ENCODE peak calls at places on chromosomes 6 and 20, in seven cellular contexts. O is heart left ventricle, F is HFF-Myc, M is left lung, E is astrocyte of the spinal cord, K is PC-9, U is lower leg skin. C is an unnamed sample.

GRCh38 chr6:107646176-107646575 is 156.3 kb downstream of the SOBP start:
- DNase-seq in U (peak; percentile 90), E (no peak), F (no peak), M (no peak), K (peak; percentile 21), O (peak; percentile 78), C (no peak)

GRCh38 chr20:24872291-24873014 is 76.6 kb upstream of the CST7 start:
- DNase-seq in U (peak; percentile 82), E (no peak), M (no peak), O (no peak), K (no peak), F (no peak), C (no peak)

GRCh38 chr6:11744753-11745152 is 33.9 kb downstream of the ADTRP start:
- DNase-seq in U (peak; percentile 96), O (peak; percentile 69), E (peak; percentile 63), M (no peak), F (no peak), K (no peak), C (no peak)

GRCh38 chr6:160979063-160979708 is 12.4 kb upstream of the MAP3K4 start:
- DNase-seq in K (no peak), O (no peak), F (no peak), E (no peak), M (no peak), U (no peak), C (no peak)

GRCh38 chr20:53654932-53655674 is 61.5 kb upstream of the ZNF217 start:
- DNase-seq in U (peak; percentile 82), M (no peak), K (peak; percentile 35), F (no peak), E (no peak), O (no peak), C (peak; percentile 51)

GRCh38 chr6:130434174-130434873 is 68.5 kb downstream of the TMEM200A start:
- DNase-seq in M (no peak), O (no peak), F (peak; percentile 22), E (peak; percentile 77), K (no peak), U (no peak), C (no peak)

GRCh38 chr6:134607411-134607810 is 289.5 kb upstream of the SGK1 start:
- DNase-seq in K (no peak), O (no peak), F (no peak), M (no peak), U (no peak), E (no peak), C (no peak)

GRCh38 chr6:46974786-46975185 is 53.0 kb upstream of the ADGRF5 start:
- DNase-seq in E (no peak), M (no peak), K (no peak), F (no peak), O (no peak), U (no peak), C (no peak)

GRCh38 chr6:17932362-17932852 is 55.0 kb downstream of the KIF13A start:
- DNase-seq in K (peak; percentile 63), M (no peak), O (peak; percentile 83), E (peak; percentile 80), F (peak; percentile 81), U (no peak), C (peak; percentile 8)

GRCh38 chr6:137405806-137406205 is 88.4 kb downstream of the OLIG3 start:
- DNase-seq in K (no peak), M (no peak), F (no peak), E (no peak), O (no peak), U (no peak), C (no peak)

GRCh38 chr6:36340671-36341454 is 4.2 kb upstream of the BNIP5 start:
- DNase-seq in F (no peak), U (peak; percentile 92), E (peak; percentile 58), K (peak; percentile 67), M (peak; percentile 95), O (peak; percentile 69), C (peak; percentile 84)

GRCh38 chr6:42552380-42552779 is 11.4 kb upstream of the UBR2 start:
- DNase-seq in F (no peak), M (no peak), O (no peak), E (no peak), U (no peak), K (no peak), C (no peak)

GRCh38 chr20:49893242-49894072 is 21.9 kb downstream of the SPATA2 start:
- DNase-seq in E (no peak), F (no peak), K (no peak), M (no peak), O (no peak), U (no peak), C (no peak)

GRCh38 chr20:40497781-40498691 is 191.0 kb downstream of the MAFB start:
- DNase-seq in M (peak; percentile 86), K (no peak), F (no peak), E (no peak), O (peak; percentile 66), U (no peak), C (no peak)

GRCh38 chr6:155765275-155766194 is 309.9 kb upstream of the NOX3 start:
- DNase-seq in M (no peak), O (no peak), U (no peak), K (no peak), E (peak; percentile 49), F (no peak), C (no peak)

GRCh38 chr20:62874745-62875344 is 13.2 kb upstream of the TCFL5 start:
- DNase-seq in K (no peak), U (no peak), M (no peak), E (no peak), O (no peak), F (no peak), C (no peak)

GRCh38 chr6:46528956-46529750 is 37.9 kb upstream of the RCAN2 start:
- DNase-seq in U (no peak), F (no peak), M (no peak), O (no peak), E (no peak), K (no peak), C (no peak)

GRCh38 chr6:122429328-122429727 is 29.9 kb downstream of the HSF2 start:
- DNase-seq in E (no peak), K (no peak), U (no peak), F (no peak), O (no peak), M (no peak), C (no peak)

GRCh38 chr6:44549516-44549915 is 162.0 kb downstream of the CDC5L start:
- DNase-seq in K (no peak), M (no peak), E (no peak), F (no peak), O (no peak), U (no peak), C (no peak)

GRCh38 chr20:36264426-36265246 is 28.4 kb downstream of the AAR2 start:
- DNase-seq in F (no peak), O (no peak), U (no peak), E (no peak), M (no peak), K (no peak), C (no peak)

GRCh38 chr20:44218441-44218840 is 7.9 kb upstream of the OSER1 start:
- DNase-seq in F (no peak), U (no peak), K (no peak), E (no peak), M (no peak), O (no peak), C (no peak)

GRCh38 chr6:124164363-124164762 is 360.7 kb downstream of the NKAIN2 start:
- DNase-seq in M (no peak), O (no peak), U (no peak), F (no peak), K (no peak), E (no peak), C (no peak)

GRCh38 chr6:125742433-125743120 is 6.9 kb upstream of the HEY2 start:
- DNase-seq in E (no peak), O (no peak), F (no peak), M (no peak), U (no peak), K (no peak), C (no peak)

GRCh38 chr6:40848868-40849524 is 190.0 kb downstream of the UNC5CL start:
- DNase-seq in K (no peak), E (no peak), M (no peak), F (no peak), U (no peak), O (no peak), C (no peak)

GRCh38 chr6:40841721-40842120 is 197.3 kb downstream of the UNC5CL start:
- DNase-seq in F (no peak), E (no peak), M (no peak), U (no peak), K (no peak), O (no peak), C (no peak)

GRCh38 chr6:40848038-40848437 is 191.0 kb downstream of the UNC5CL start:
- DNase-seq in F (no peak), M (no peak), U (no peak), E (no peak), O (no peak), K (no peak), C (no peak)

GRCh38 chr6:40844241-40844640 is 194.8 kb downstream of the UNC5CL start:
- DNase-seq in K (no peak), F (no peak), M (no peak), O (no peak), E (no peak), U (no peak), C (no peak)

GRCh38 chr6:40845588-40845987 is 193.4 kb downstream of the UNC5CL start:
- DNase-seq in U (no peak), M (no peak), K (peak; percentile 12), O (no peak), E (peak; percentile 35), F (no peak), C (peak; percentile 59)
- TF ChIP-seq CTCF in U (no peak), M (peak; percentile 43), K (peak; percentile 59), O (peak; percentile 54), E (peak; percentile 72), F (peak; percentile 52), C (peak; percentile 90)

DNA sequence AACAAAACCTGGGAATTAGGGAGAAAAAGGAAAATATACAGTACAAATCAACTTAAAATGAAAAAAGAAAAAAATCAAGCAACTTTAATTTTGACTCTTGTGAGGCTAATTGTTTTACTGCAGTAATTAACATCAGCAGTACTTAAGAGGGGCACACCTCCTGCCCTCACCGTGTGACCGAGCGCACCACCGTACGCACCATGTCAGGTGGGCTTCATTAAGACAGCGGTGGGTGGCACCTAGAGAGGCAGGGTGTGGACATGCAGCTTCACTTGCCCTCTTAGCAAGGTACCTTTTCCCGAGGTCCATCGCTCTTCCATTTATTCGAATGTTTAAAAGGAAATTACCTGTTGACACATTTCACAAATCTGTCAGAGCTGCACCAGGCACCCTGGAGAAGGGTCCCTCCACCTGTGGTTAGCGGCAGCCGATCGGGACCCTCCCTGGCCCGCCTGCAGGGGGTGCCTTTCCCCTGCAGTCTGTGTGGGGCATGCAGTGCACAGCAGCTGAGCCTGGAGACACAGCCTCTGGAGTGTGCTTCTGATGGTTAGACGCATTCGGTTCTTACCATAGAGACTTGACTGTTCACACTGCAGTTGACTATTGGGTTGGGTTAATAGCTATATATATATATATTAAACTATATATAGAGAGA is 184.1 kb downstream of the TMEM242 start:
- DNase-seq in O (no peak), K (no peak), F (no peak), U (no peak), M (no peak), E (no peak), C (no peak)
- TF ChIP-seq CTCF in O (peak; percentile 31), K (no peak), F (peak; percentile 45), U (no peak), M (no peak), E (peak; percentile 41), C (no peak)

GRCh38 chr20:46139243-46139889 is 21.3 kb downstream of the CD40 start:
- DNase-seq in U (no peak), E (no peak), K (no peak), M (no peak), F (no peak), O (no peak), C (no peak)
- TF ChIP-seq CTCF in U (no peak), E (no peak), K (no peak), M (no peak), F (no peak), O (no peak), C (no peak)

GRCh38 chr20:1822564-1823420 is 72.4 kb upstream of the SIRPA start:
- DNase-seq in U (no peak), F (no peak), E (no peak), M (no peak), K (no peak), O (no peak), C (no peak)
- TF ChIP-seq CTCF in U (no peak), F (no peak), E (peak; percentile 7), M (no peak), K (no peak), O (no peak), C (no peak)